ENCODE peak calls at places on chromosome X, in five cellular contexts. N, I, L, G and D are unnamed samples.

GRCh38 chrX:18810416-18810815 is 103.0 kb downstream of the PPEF1 start:
- DNase-seq in N (no peak), I (no peak), L (no peak), G (no peak), D (no peak)

GRCh38 chrX:40003982-40004535 is 93.7 kb downstream of the BCOR start:
- DNase-seq in N (no peak), I (no peak), L (no peak), G (no peak), D (no peak)

GRCh38 chrX:124426824-124427223 is 80.5 kb downstream of the SH2D1A start:
- DNase-seq in N (no peak), I (no peak), L (no peak), G (no peak), D (no peak)

GRCh38 chrX:2412131-2412530 is 88.6 kb downstream of the DHRSX start:
- DNase-seq in N (no peak), I (no peak), L (no peak), G (no peak), D (no peak)

GRCh38 chrX:84099120-84099519 is 88.9 kb downstream of the RPS6KA6 start:
- DNase-seq in N (no peak), I (no peak), L (no peak), G (no peak), D (no peak)

GRCh38 chrX:122363112-122363511 is 821.0 kb upstream of the GRIA3 start:
- DNase-seq in N (no peak), I (no peak), L (no peak), G (no peak), D (no peak)

GRCh38 chrX:74434336-74434735 is 13.0 kb downstream of the SLC16A2 start:
- DNase-seq in N (no peak), I (no peak), L (no peak), G (no peak), D (no peak)

GRCh38 chrX:56795309-56795868 is 66.3 kb downstream of the NBDY start:
- DNase-seq in N (no peak), I (no peak), L (no peak), G (no peak), D (peak)

GRCh38 chrX:143854006-143854405 is 29.9 kb upstream of the UBE2NL start:
- DNase-seq in N (no peak), I (no peak), L (peak), G (no peak), D (no peak)

GRCh38 chrX:35919536-35920309 is at the start of gene CFAP47:
- DNase-seq in N (no peak), I (no peak), L (no peak), G (no peak), D (no peak)

GRCh38 chrX:34884693-34885277 is 57.8 kb upstream of the FAM47B start:
- DNase-seq in N (no peak), I (no peak), L (peak), G (no peak), D (no peak)

DNA sequence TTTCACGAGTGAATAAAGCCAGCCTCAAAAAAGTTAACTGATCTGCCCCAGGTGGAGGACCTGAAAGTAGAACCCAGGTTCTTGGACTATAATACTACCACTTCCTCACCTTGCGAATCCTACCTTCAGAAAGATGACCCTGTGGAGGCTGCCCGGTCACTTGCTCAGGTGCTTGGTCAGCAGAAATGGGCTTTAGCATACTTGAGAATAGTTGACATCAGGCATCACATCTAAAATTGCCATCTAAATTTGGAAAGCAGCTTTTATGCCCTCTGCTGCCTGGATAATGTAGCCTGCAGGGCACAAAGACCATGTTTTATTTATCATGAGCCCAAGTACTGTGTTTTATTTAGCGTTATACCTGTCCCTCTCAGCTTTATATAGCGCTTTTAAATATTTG is 3.0 kb downstream of the BCLAF3 start:
- DNase-seq in N (no peak), I (no peak), L (no peak), G (no peak), D (no peak)
- H3K27ac ChIP-seq in N (no peak), I (no peak), L (no peak), G (no peak), D (no peak)

GRCh38 chrX:135304741-135305140 is 4.5 kb upstream of the ETDC start:
- DNase-seq in N (no peak), I (no peak), L (no peak), G (no peak), D (no peak)

GRCh38 chrX:135302269-135302873 is 6.9 kb upstream of the ETDC start:
- DNase-seq in N (no peak), I (no peak), L (no peak), G (no peak), D (no peak)
- H3K27ac ChIP-seq in N (no peak), I (no peak), L (no peak), G (no peak), D (no peak)

GRCh38 chrX:47178337-47178736 is 15.3 kb upstream of the UBA1 start:
- DNase-seq in N (peak), I (no peak), L (no peak), G (no peak), D (no peak)
- H3K27ac ChIP-seq in N (no peak), I (peak), L (no peak), G (peak), D (no peak)

GRCh38 chrX:11666180-11666579 is 460 bp upstream of the ARHGAP6 start:
- DNase-seq in N (no peak), I (no peak), L (no peak), G (no peak), D (no peak)

GRCh38 chrX:11664211-11664888 is 1.4 kb downstream of the ARHGAP6 start:
- DNase-seq in N (peak), I (peak), L (no peak), G (no peak), D (no peak)

GRCh38 chrX:11663875-11664210 is 1.9 kb downstream of the ARHGAP6 start:
- DNase-seq in N (no peak), I (no peak), L (no peak), G (no peak), D (no peak)

GRCh38 chrX:11667286-11667685 is 1.6 kb upstream of the ARHGAP6 start:
- DNase-seq in N (no peak), I (no peak), L (no peak), G (no peak), D (no peak)

GRCh38 chrX:11665144-11666040 is at the start of gene ARHGAP6:
- DNase-seq in N (peak), I (peak), L (peak), G (no peak), D (no peak)
- H3K27ac ChIP-seq in N (no peak), I (peak), L (no peak), G (no peak), D (peak)

DNA sequence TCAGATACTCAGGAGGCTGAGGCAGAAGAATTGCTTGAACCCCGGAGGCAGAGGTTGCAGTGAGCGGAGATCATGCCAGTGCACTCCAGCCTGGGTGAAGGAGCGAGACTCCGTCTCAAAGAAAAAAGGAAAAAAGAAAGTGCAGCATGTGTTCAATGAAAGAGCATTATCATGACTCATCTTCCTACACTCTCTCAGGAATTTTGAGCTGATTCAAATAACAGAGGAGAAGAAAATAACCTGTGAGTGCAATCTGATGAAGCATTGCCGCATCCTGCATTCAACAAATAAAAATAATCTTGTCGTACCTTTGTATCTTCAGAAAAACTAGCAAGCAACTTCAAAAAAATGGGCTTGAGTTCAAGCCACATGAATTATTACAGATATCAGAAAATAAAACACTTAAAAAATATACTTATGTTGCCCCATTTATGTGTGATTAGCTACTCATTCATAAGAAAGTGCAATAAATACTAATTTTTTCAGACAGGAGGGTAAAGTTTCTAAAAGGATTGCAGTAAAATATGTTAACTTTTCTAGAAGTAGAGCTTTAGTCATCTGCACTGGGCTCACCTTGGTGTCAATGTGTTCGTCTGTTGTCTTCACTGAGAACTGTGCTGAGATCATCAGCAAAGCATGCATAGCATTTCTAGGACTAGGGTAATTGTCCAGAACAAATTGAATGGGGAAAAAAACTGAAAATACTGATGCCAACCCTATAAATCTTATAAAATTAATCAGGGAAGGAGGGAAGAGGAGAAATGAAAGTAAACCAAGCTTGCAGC is 90.4 kb upstream of the VCX3B start:
- DNase-seq in N (no peak), I (no peak), L (no peak), G (no peak), D (no peak)
- H3K27ac ChIP-seq in N (no peak), I (no peak), L (no peak), G (no peak), D (no peak)

GRCh38 chrX:53284684-53285447 is 3.5 kb upstream of the IQSEC2 start:
- DNase-seq in N (peak), I (peak), L (peak), G (no peak), D (no peak)

GRCh38 chrX:53288173-53288572 is 6.8 kb upstream of the IQSEC2 start:
- DNase-seq in N (peak), I (peak), L (peak), G (no peak), D (no peak)

GRCh38 chrX:53285591-53285990 is 4.2 kb upstream of the IQSEC2 start:
- DNase-seq in N (no peak), I (no peak), L (no peak), G (no peak), D (no peak)

GRCh38 chrX:53290441-53291041 is 9.2 kb upstream of the IQSEC2 start:
- DNase-seq in N (no peak), I (no peak), L (no peak), G (no peak), D (no peak)

DNA sequence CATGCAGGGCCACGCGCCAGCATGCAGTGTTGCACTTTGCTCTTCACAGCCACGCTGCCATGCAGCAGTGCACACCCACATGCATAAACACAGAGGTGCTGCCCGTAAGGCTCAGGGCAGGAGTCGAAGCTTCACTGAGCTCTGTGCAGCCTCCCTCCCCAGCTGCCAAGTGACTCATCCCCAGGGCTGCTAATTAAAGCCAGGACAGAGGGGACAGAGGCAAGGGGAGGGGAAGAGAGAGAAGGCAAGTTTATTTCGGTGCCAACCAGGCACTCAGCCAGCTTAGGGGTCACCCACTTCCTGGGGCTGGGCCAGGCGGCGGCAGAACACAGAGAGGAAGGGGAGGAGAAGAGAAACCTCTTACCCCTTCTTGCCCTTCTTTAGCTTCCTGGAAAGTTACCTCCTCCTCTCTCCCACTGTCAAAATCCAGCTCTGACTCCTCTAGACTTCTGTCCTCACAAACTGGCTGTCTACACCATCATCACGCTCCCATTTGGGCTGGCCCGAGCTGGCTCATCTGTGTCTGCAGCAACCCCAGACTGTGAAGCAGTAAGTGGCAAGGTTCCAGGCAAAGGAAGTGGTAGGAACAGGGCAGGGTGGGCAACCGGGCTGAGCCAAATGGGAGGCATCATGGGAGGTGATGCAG is 6.2 kb upstream of the IQSEC2 start:
- DNase-seq in N (peak), I (peak), L (peak), G (no peak), D (no peak)
- H3K27ac ChIP-seq in N (no peak), I (peak), L (no peak), G (peak), D (peak)